ENCODE peak calls at places on chromosomes 5 and 9, in five cellular contexts. K is GM23338, N is WTC11, R is cardiac muscle cell, H is NCI-H460. F is an unnamed sample.

GRCh38 chr9:36386396-36386795 is 13.7 kb downstream of the RNF38 start:
- DNase-seq in K (no peak), N (no peak), R (no peak), H (no peak), F (no peak)

GRCh38 chr5:122156724-122157325 is 27.5 kb downstream of the ZNF474 start:
- DNase-seq in K (peak; percentile 65), N (no peak), R (peak; percentile 68), H (peak; percentile 15), F (peak; percentile 10)

GRCh38 chr9:108996653-108997052 is 16.6 kb downstream of the CTNNAL1 start:
- DNase-seq in K (no peak), N (no peak), R (peak; percentile 25), H (no peak), F (no peak)

GRCh38 chr9:13902286-13902685 is 411.7 kb downstream of the NFIB start:
- DNase-seq in K (no peak), N (no peak), R (no peak), H (no peak), F (no peak)

GRCh38 chr9:22683393-22684075 is 236.9 kb downstream of the DMRTA1 start:
- DNase-seq in K (no peak), N (no peak), R (no peak), H (no peak), F (no peak)

GRCh38 chr9:83424831-83425230 is 113.4 kb downstream of the FRMD3 start:
- DNase-seq in K (no peak), N (no peak), R (no peak), H (no peak), F (no peak)

GRCh38 chr9:109270971-109271900 is 49.6 kb downstream of the EPB41L4B start:
- DNase-seq in K (no peak), N (no peak), R (no peak), H (no peak), F (no peak)

GRCh38 chr5:151665584-151665982 is 21.1 kb downstream of the SPARC start:
- DNase-seq in K (no peak), N (no peak), R (peak; percentile 29), H (no peak), F (no peak)

GRCh38 chr5:27702339-27702820 is 664.0 kb upstream of the CDH9 start:
- DNase-seq in K (peak; percentile 54), N (no peak), R (peak; percentile 80), H (no peak), F (no peak)

GRCh38 chr9:112046181-112046580 is 128.9 kb downstream of the SUSD1 start:
- DNase-seq in K (no peak), N (no peak), R (no peak), H (peak; percentile 33), F (no peak)

GRCh38 chr5:93602261-93603149 is 19.5 kb downstream of the NR2F1 start:
- DNase-seq in K (peak; percentile 87), N (peak; percentile 77), R (no peak), H (no peak), F (no peak)

GRCh38 chr9:83964973-83965349 is 15.1 kb downstream of the HNRNPK start:
- DNase-seq in K (peak; percentile 16), N (no peak), R (peak; percentile 38), H (no peak), F (no peak)

GRCh38 chr5:55226934-55227737 is at the start of gene MCIDAS:
- DNase-seq in K (peak; percentile 89), N (peak; percentile 83), R (peak; percentile 30), H (peak; percentile 74), F (peak; percentile 52)

GRCh38 chr5:10441083-10441991 is at the start of gene ROPN1L:
- DNase-seq in K (peak; percentile 93), N (peak; percentile 88), R (peak; percentile 90), H (peak; percentile 84), F (peak; percentile 89)

GRCh38 chr9:38700695-38701094 is 19.2 kb downstream of the FAM240B start:
- DNase-seq in K (no peak), N (no peak), R (peak; percentile 43), H (no peak), F (no peak)

GRCh38 chr9:27125030-27125429 is 16.0 kb downstream of the TEK start:
- DNase-seq in K (no peak), N (no peak), R (peak; percentile 98), H (no peak), F (no peak)

GRCh38 chr9:131096490-131097258 is at the start of gene AIF1L:
- DNase-seq in K (peak; percentile 96), N (peak; percentile 93), R (no peak), H (no peak), F (peak; percentile 33)

GRCh38 chr9:34540826-34541225 is 18.0 kb upstream of the ENHO start:
- DNase-seq in K (no peak), N (no peak), R (peak; percentile 65), H (no peak), F (no peak)

GRCh38 chr9:82466616-82467251 is 478.2 kb downstream of the SPATA31D1 start:
- DNase-seq in K (peak; percentile 88), N (peak; percentile 81), R (peak; percentile 21), H (no peak), F (peak; percentile 67)

GRCh38 chr9:28866951-28867350 is 1293.7 kb upstream of the C9orf72 start:
- DNase-seq in K (no peak), N (no peak), R (no peak), H (no peak), F (no peak)

GRCh38 chr9:103514767-103515166 is 519.6 kb downstream of the CYLC2 start:
- DNase-seq in K (no peak), N (no peak), R (no peak), H (no peak), F (no peak)

GRCh38 chr9:34654317-34655083 is 2.5 kb downstream of the IL11RA start:
- DNase-seq in K (no peak), N (no peak), R (peak; percentile 76), H (no peak), F (no peak)

GRCh38 chr9:121764371-121764730 is 112.9 kb downstream of the DAB2IP start:
- DNase-seq in K (no peak), N (no peak), R (no peak), H (no peak), F (no peak)

GRCh38 chr5:88665750-88666215 is 217.2 kb downstream of the MEF2C start:
- DNase-seq in K (peak; percentile 79), N (peak; percentile 61), R (no peak), H (peak; percentile 86), F (no peak)

GRCh38 chr9:105656131-105656921 is 5.9 kb upstream of the TAL2 start:
- DNase-seq in K (peak; percentile 75), N (peak; percentile 42), R (no peak), H (peak; percentile 27), F (peak; percentile 50)

GRCh38 chr5:116531635-116532034 is 43.0 kb downstream of the SEMA6A start:
- DNase-seq in K (no peak), N (no peak), R (no peak), H (no peak), F (no peak)

GRCh38 chr5:60377826-60378225 is 322.1 kb downstream of the DEPDC1B start:
- DNase-seq in K (no peak), N (no peak), R (no peak), H (no peak), F (no peak)

GRCh38 chr5:164600166-164600715 is 1094.8 kb downstream of the MAT2B start:
- DNase-seq in K (no peak), N (no peak), R (peak; percentile 12), H (peak; percentile 85), F (no peak)

GRCh38 chr5:98770158-98770910 is 3.1 kb upstream of the RGMB start:
- DNase-seq in K (no peak), N (no peak), R (peak; percentile 71), H (peak; percentile 54), F (peak; percentile 39)

GRCh38 chr5:54884195-54884536 is 101.2 kb downstream of the ESM1 start:
- DNase-seq in K (no peak), N (peak; percentile 36), R (no peak), H (no peak), F (no peak)

GRCh38 chr9:78303377-78304062 is 6.6 kb downstream of the PSAT1 start:
- DNase-seq in K (no peak), N (no peak), R (no peak), H (no peak), F (no peak)

GRCh38 chr5:78162253-78162862 is 132.1 kb downstream of the AP3B1 start:
- DNase-seq in K (peak; percentile 63), N (no peak), R (peak; percentile 60), H (peak; percentile 24), F (peak; percentile 31)